ENCODE peak calls at places on chromosomes 5 and 9, in six cellular contexts. J, V, N, T, A and F are unnamed samples.

GRCh38 chr9:2140600-2141223 is 125.6 kb downstream of the SMARCA2 start:
- DNase-seq in J (no peak), V (no peak), N (no peak), T (no peak), A (no peak), F (no peak)

GRCh38 chr9:136757751-136758140 is 297 bp downstream of the LCN8 start:
- DNase-seq in J (no peak), V (no peak), N (no peak), T (no peak), A (no peak), F (no peak)

GRCh38 chr5:81216152-81216551 is 17.0 kb upstream of the CKMT2 start:
- DNase-seq in J (no peak), V (no peak), N (no peak), T (no peak), A (no peak), F (no peak)

GRCh38 chr5:137344723-137345322 is 154.3 kb downstream of the SPOCK1 start:
- DNase-seq in J (peak), V (peak), N (peak), T (no peak), A (peak), F (peak)

GRCh38 chr9:124414612-124415011 is 630 bp downstream of the PSMB7 start:
- DNase-seq in J (no peak), V (no peak), N (no peak), T (no peak), A (no peak), F (no peak)

GRCh38 chr5:24644757-24645156 is at the start of gene CDH10:
- DNase-seq in J (peak), V (peak), N (no peak), T (no peak), A (no peak), F (no peak)

GRCh38 chr5:74295141-74295540 is 345.4 kb downstream of the ENC1 start:
- DNase-seq in J (no peak), V (no peak), N (no peak), T (no peak), A (no peak), F (no peak)

GRCh38 chr9:134099123-134099761 is 31.4 kb upstream of the BRD3 start:
- DNase-seq in J (peak), V (peak), N (peak), T (peak), A (peak), F (peak)

GRCh38 chr5:126868961-126869451 is 92.1 kb downstream of the LMNB1 start:
- DNase-seq in J (peak), V (no peak), N (no peak), T (no peak), A (no peak), F (no peak)

GRCh38 chr5:159095218-159095617 is 4.5 kb downstream of the EBF1 start:
- DNase-seq in J (peak), V (no peak), N (no peak), T (no peak), A (peak), F (no peak)

GRCh38 chr5:147483961-147484707 is 25.7 kb downstream of the DPYSL3 start:
- DNase-seq in J (no peak), V (no peak), N (no peak), T (no peak), A (no peak), F (no peak)

GRCh38 chr5:43604699-43605098 is 1.7 kb downstream of the NNT start:
- DNase-seq in J (no peak), V (no peak), N (no peak), T (no peak), A (no peak), F (no peak)

GRCh38 chr5:109215040-109215439 is 194.7 kb downstream of the PJA2 start:
- DNase-seq in J (no peak), V (no peak), N (peak), T (no peak), A (no peak), F (no peak)

GRCh38 chr5:87020099-87020934 is 247.4 kb upstream of the RASA1 start:
- DNase-seq in J (no peak), V (no peak), N (no peak), T (peak), A (no peak), F (no peak)

GRCh38 chr9:21413089-21414023 is 4.4 kb downstream of the IFNA8 start:
- DNase-seq in J (no peak), V (no peak), N (no peak), T (no peak), A (no peak), F (no peak)

GRCh38 chr5:56812110-56812509 is 3.2 kb upstream of the MAP3K1 start:
- DNase-seq in J (no peak), V (no peak), N (no peak), T (no peak), A (peak), F (no peak)

GRCh38 chr5:176342766-176343458 is 18.7 kb downstream of the KIAA1191 start:
- DNase-seq in J (no peak), V (no peak), N (no peak), T (no peak), A (no peak), F (no peak)

GRCh38 chr9:105647595-105648349 is 14.5 kb upstream of the TAL2 start:
- DNase-seq in J (no peak), V (peak), N (no peak), T (no peak), A (peak), F (no peak)

GRCh38 chr5:17282283-17283120 is 65.1 kb downstream of the BASP1 start:
- DNase-seq in J (no peak), V (no peak), N (no peak), T (peak), A (no peak), F (no peak)

GRCh38 chr9:23571414-23572104 is 254.5 kb downstream of the ELAVL2 start:
- DNase-seq in J (no peak), V (no peak), N (no peak), T (no peak), A (no peak), F (no peak)

GRCh38 chr9:98971168-98971914 is 27.6 kb downstream of the COL15A1 start:
- DNase-seq in J (no peak), V (no peak), N (peak), T (no peak), A (peak), F (no peak)

GRCh38 chr5:181052928-181053759 is 13.1 kb downstream of the BTNL9 start:
- DNase-seq in J (peak), V (no peak), N (no peak), T (no peak), A (peak), F (no peak)

GRCh38 chr5:83972236-83972635 is 251.6 kb upstream of the HAPLN1 start:
- DNase-seq in J (no peak), V (no peak), N (no peak), T (no peak), A (no peak), F (no peak)
- TF ChIP-seq ATF3 in J (no peak), V (no peak), N (no peak), T (no peak), A (no peak), F (no peak)

GRCh38 chr5:27328480-27328879 is 290.1 kb upstream of the CDH9 start:
- DNase-seq in J (no peak), V (no peak), N (peak), T (no peak), A (no peak), F (no peak)
- TF ChIP-seq ATF3 in J (no peak), V (no peak), N (no peak), T (no peak), A (no peak), F (no peak)

DNA sequence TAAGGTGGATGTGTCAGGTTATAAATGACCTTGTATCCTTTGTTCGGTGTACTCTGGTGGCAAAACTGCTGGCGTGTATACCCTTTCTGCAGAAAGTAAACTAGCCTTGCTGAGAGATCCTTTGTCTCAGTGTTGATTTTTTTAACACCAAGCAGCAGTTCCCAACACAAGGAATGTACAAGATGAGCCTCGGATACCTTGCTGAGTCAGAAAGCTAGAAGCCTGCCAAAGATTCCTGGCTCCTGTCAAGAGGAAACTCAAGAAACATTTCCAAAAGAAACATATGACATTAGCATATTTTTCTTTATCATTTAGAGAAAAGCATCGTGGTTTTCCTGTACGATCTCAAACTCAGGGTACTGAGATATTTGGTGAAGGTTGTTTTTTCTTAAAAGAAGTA is 89.3 kb downstream of the ADAMTS16 start:
- DNase-seq in J (no peak), V (no peak), N (no peak), T (no peak), A (no peak), F (no peak)
- TF ChIP-seq ATF3 in J (no peak), V (no peak), N (no peak), T (no peak), A (no peak), F (no peak)

GRCh38 chr9:93091056-93091452 is 5.0 kb upstream of the CARD19 start:
- DNase-seq in J (no peak), V (no peak), N (no peak), T (no peak), A (no peak), F (no peak)
- TF ChIP-seq ATF3 in J (no peak), V (no peak), N (no peak), T (no peak), A (no peak), F (no peak)

DNA sequence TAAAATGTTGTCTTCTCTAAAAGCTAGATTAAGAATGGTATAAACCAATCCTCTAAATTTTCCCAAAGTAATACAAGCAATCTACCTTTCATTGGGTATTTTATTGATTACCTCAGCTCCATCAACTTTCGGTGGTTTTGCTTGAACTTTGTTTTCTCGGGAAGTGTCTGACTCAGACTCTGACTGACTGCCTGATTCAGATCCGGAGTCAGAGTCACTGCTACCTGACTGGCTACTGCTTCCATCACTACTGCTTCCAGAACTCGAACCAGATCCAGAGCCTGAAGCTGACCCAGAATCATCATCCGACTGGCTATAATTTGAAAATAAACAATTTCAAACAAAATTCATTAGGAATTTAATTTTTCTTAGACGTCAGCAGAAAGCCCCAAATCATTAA is 24.0 kb downstream of the CHD1 start:
- DNase-seq in J (no peak), V (no peak), N (no peak), T (no peak), A (no peak), F (no peak)
- TF ChIP-seq ATF3 in J (no peak), V (no peak), N (no peak), T (no peak), A (no peak), F (no peak)

DNA sequence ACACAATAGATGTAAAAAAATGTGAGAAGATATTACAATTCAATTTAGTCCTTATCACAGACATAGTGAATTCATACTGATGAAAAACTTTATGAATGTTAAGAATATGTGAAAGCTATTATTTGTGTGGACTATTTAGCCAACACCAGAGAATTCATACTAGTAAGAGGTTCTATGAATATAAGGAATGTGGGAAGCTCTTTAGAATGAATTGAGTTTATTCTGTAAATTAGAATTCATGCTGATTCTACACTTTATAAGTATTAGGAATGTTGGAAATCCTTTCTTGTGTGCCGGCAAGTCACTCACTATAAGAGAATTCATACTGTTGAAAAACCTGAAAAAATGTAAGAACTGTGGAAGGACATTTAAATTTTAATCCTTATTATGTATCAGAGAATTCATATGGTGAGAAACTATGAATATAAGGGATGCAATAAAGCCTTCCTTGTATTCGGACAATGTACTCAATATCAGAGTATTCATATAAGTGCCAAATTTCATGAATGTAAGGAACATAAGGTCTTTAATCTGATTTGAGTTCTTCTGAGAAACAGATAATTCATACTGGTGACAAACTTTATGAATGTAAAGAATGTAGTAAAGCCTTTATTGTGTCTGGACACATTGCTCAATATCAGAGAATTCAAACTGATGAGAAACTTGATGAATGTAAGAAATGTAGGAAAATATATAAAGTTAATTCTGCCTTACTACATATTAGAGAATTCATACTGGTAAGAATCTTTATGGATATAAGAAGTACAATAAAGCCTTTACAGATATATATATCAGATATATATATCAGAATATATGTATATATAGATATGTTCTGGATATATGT is 21.5 kb upstream of the PCDHA1 start:
- DNase-seq in J (no peak), V (no peak), N (no peak), T (no peak), A (no peak), F (no peak)
- TF ChIP-seq ATF3 in J (no peak), V (no peak), N (no peak), T (no peak), A (no peak), F (no peak)

GRCh38 chr5:72170101-72170500 is 62.8 kb downstream of the MAP1B start:
- DNase-seq in J (no peak), V (no peak), N (no peak), T (no peak), A (no peak), F (no peak)

GRCh38 chr5:72167257-72167656 is 60.0 kb downstream of the MAP1B start:
- DNase-seq in J (no peak), V (no peak), N (no peak), T (no peak), A (no peak), F (no peak)

GRCh38 chr5:72166070-72166979 is 59.0 kb downstream of the MAP1B start:
- DNase-seq in J (peak), V (no peak), N (no peak), T (no peak), A (peak), F (no peak)

GRCh38 chr5:72171667-72172066 is 64.4 kb downstream of the MAP1B start:
- DNase-seq in J (no peak), V (no peak), N (no peak), T (no peak), A (no peak), F (no peak)

GRCh38 chr5:72167790-72168189 is 60.5 kb downstream of the MAP1B start:
- DNase-seq in J (no peak), V (no peak), N (no peak), T (no peak), A (no peak), F (no peak)
- TF ChIP-seq ATF3 in J (no peak), V (no peak), N (no peak), T (no peak), A (no peak), F (no peak)

DNA sequence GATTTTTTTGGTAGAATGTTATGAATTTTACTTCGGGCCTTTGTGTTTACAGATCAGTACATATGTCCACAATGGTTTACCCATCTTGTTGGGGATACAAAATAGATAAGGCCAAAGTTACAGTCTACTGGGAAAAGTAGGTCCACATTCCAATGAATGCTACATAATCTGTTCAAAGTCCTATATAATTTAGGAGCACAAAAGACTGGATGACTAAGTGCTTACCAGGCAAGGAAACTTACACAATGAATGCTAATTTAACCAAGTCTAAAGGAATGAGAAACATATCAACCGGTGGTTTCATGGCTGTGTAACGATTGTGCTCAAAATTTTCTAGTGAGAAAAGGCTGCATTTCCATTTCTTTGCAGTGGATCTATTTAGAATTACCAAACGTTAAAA is 97.4 kb upstream of the TRPM3 start:
- DNase-seq in J (no peak), V (no peak), N (peak), T (no peak), A (no peak), F (no peak)
- TF ChIP-seq ATF3 in J (no peak), V (no peak), N (no peak), T (no peak), A (no peak), F (no peak)

DNA sequence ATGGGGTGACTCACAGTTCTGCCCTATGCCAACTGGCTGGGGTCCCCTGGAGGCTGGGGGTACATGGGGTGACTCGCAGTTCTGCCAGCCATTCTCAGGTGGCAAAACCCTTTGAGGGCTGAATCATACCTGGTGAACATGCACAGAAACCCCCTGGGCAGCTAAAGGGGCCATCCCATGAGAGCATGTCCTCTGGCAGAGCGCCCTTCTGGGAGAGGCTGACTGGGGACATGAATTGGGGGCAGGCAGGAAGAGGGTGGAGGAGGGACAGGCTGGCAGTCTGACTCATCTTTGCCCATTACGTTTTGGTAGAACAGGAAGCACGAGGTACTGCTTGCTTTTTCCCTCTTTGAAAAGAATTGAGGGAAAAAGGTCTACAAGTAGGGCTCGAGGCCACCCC is 16.7 kb downstream of the TRAF1 start:
- DNase-seq in J (no peak), V (no peak), N (no peak), T (no peak), A (no peak), F (no peak)
- TF ChIP-seq ATF3 in J (no peak), V (no peak), N (no peak), T (no peak), A (no peak), F (no peak)